ENCODE peak calls at places on chromosomes 6 and 20, in ten cellular contexts. One of them, this sample, is unnamed.

GRCh38 chr6:44575644-44576043 is 188.1 kb downstream of the CDC5L start:
- DNase-seq in nephron progenitor cell: no peak
- DNase-seq in Right ventricle myocardium inferior: no peak
- DNase-seq in Right ventricle myocardium superior: no peak
- DNase-seq in A549: no peak
- DNase-seq in NK-92 treated with Interleukin-12 subunit alpha and Interleukin-12 subunit beta, amount 100 ng/mL, for 24 hours: no peak
- DNase-seq in SW480: no peak
- DNase-seq in activated naive CD8-positive, alpha-beta T cell treated with anti-CD3 and anti-CD28 coated beads, Interleukin-2, amount 50 U/mL, for 24 hours: no peak
- DNase-seq in globus pallidus: no peak
- DNase-seq in NCI-H1436: no peak
- DNase-seq in this sample: no peak

GRCh38 chr20:36824142-36824940 is 50.8 kb upstream of the DSN1 start:
- DNase-seq in nephron progenitor cell: no peak
- DNase-seq in Right ventricle myocardium inferior: no peak
- DNase-seq in Right ventricle myocardium superior: no peak
- DNase-seq in A549: no peak
- DNase-seq in NK-92 treated with Interleukin-12 subunit alpha and Interleukin-12 subunit beta, amount 100 ng/mL, for 24 hours: no peak
- DNase-seq in SW480: no peak
- DNase-seq in activated naive CD8-positive, alpha-beta T cell treated with anti-CD3 and anti-CD28 coated beads, Interleukin-2, amount 50 U/mL, for 24 hours: no peak
- DNase-seq in globus pallidus: no peak
- DNase-seq in NCI-H1436: no peak
- DNase-seq in this sample: no peak

GRCh38 chr6:39950125-39950720 is 16.0 kb upstream of the MOCS1 start:
- DNase-seq in nephron progenitor cell: no peak
- DNase-seq in Right ventricle myocardium inferior: no peak
- DNase-seq in Right ventricle myocardium superior: no peak
- DNase-seq in A549: no peak
- DNase-seq in NK-92 treated with Interleukin-12 subunit alpha and Interleukin-12 subunit beta, amount 100 ng/mL, for 24 hours: no peak
- DNase-seq in SW480: no peak
- DNase-seq in activated naive CD8-positive, alpha-beta T cell treated with anti-CD3 and anti-CD28 coated beads, Interleukin-2, amount 50 U/mL, for 24 hours: no peak
- DNase-seq in globus pallidus: no peak
- DNase-seq in NCI-H1436: no peak
- DNase-seq in this sample: no peak

GRCh38 chr6:53724501-53724900 is 58.9 kb upstream of the KLHL31 start:
- DNase-seq in nephron progenitor cell: no peak
- DNase-seq in Right ventricle myocardium inferior: no peak
- DNase-seq in Right ventricle myocardium superior: no peak
- DNase-seq in A549: no peak
- DNase-seq in NK-92 treated with Interleukin-12 subunit alpha and Interleukin-12 subunit beta, amount 100 ng/mL, for 24 hours: no peak
- DNase-seq in SW480: no peak
- DNase-seq in activated naive CD8-positive, alpha-beta T cell treated with anti-CD3 and anti-CD28 coated beads, Interleukin-2, amount 50 U/mL, for 24 hours: no peak
- DNase-seq in globus pallidus: no peak
- DNase-seq in NCI-H1436: no peak
- DNase-seq in this sample: no peak

GRCh38 chr20:3766381-3766780 is 1.2 kb downstream of the ADISSP start:
- DNase-seq in nephron progenitor cell: no peak
- DNase-seq in Right ventricle myocardium inferior: peak
- DNase-seq in Right ventricle myocardium superior: no peak
- DNase-seq in A549: no peak
- DNase-seq in NK-92 treated with Interleukin-12 subunit alpha and Interleukin-12 subunit beta, amount 100 ng/mL, for 24 hours: no peak
- DNase-seq in SW480: no peak
- DNase-seq in activated naive CD8-positive, alpha-beta T cell treated with anti-CD3 and anti-CD28 coated beads, Interleukin-2, amount 50 U/mL, for 24 hours: no peak
- DNase-seq in globus pallidus: no peak
- DNase-seq in NCI-H1436: no peak
- DNase-seq in this sample: no peak

GRCh38 chr6:33014841-33015634 is 5.6 kb upstream of the HLA-DOA start:
- DNase-seq in nephron progenitor cell: peak
- DNase-seq in Right ventricle myocardium inferior: no peak
- DNase-seq in Right ventricle myocardium superior: no peak
- DNase-seq in A549: peak
- DNase-seq in NK-92 treated with Interleukin-12 subunit alpha and Interleukin-12 subunit beta, amount 100 ng/mL, for 24 hours: no peak
- DNase-seq in SW480: peak
- DNase-seq in activated naive CD8-positive, alpha-beta T cell treated with anti-CD3 and anti-CD28 coated beads, Interleukin-2, amount 50 U/mL, for 24 hours: peak
- DNase-seq in globus pallidus: peak
- DNase-seq in NCI-H1436: peak
- DNase-seq in this sample: no peak

GRCh38 chr6:39686980-39687379 is 38.2 kb downstream of the KIF6 start:
- DNase-seq in nephron progenitor cell: no peak
- DNase-seq in Right ventricle myocardium inferior: no peak
- DNase-seq in Right ventricle myocardium superior: no peak
- DNase-seq in A549: no peak
- DNase-seq in NK-92 treated with Interleukin-12 subunit alpha and Interleukin-12 subunit beta, amount 100 ng/mL, for 24 hours: no peak
- DNase-seq in SW480: no peak
- DNase-seq in activated naive CD8-positive, alpha-beta T cell treated with anti-CD3 and anti-CD28 coated beads, Interleukin-2, amount 50 U/mL, for 24 hours: no peak
- DNase-seq in globus pallidus: peak
- DNase-seq in NCI-H1436: no peak
- DNase-seq in this sample: no peak

GRCh38 chr20:53578492-53579222 is 15.0 kb downstream of the ZNF217 start:
- DNase-seq in nephron progenitor cell: peak
- DNase-seq in Right ventricle myocardium inferior: no peak
- DNase-seq in Right ventricle myocardium superior: no peak
- DNase-seq in A549: peak
- DNase-seq in NK-92 treated with Interleukin-12 subunit alpha and Interleukin-12 subunit beta, amount 100 ng/mL, for 24 hours: no peak
- DNase-seq in SW480: peak
- DNase-seq in activated naive CD8-positive, alpha-beta T cell treated with anti-CD3 and anti-CD28 coated beads, Interleukin-2, amount 50 U/mL, for 24 hours: peak
- DNase-seq in globus pallidus: peak
- DNase-seq in NCI-H1436: peak
- DNase-seq in this sample: no peak